ENCODE peak calls at places on chromosome 3, in eight cellular contexts. X, E, P, B, U, O, R and G are unnamed samples.

GRCh38 chr3:126629999-126630398 is 24.9 kb downstream of the TXNRD3 start:
- DNase-seq in X (no peak), E (no peak), P (no peak), B (no peak), U (no peak), O (no peak), R (no peak), G (no peak)

GRCh38 chr3:32500880-32501784 is 1.5 kb downstream of the CMTM6 start:
- DNase-seq in X (no peak), E (no peak), P (peak; percentile 57), B (no peak), U (peak; percentile 85), O (no peak), R (no peak), G (no peak)

GRCh38 chr3:184169896-184170875 is 4.5 kb upstream of the AP2M1 start:
- DNase-seq in X (no peak), E (no peak), P (no peak), B (no peak), U (peak; percentile 79), O (no peak), R (no peak), G (no peak)

GRCh38 chr3:141386080-141386594 is 17.8 kb downstream of the ZBTB38 start:
- DNase-seq in X (no peak), E (no peak), P (no peak), B (no peak), U (no peak), O (no peak), R (no peak), G (no peak)

GRCh38 chr3:10926831-10927521 is 65.6 kb upstream of the SLC6A1 start:
- DNase-seq in X (no peak), E (no peak), P (no peak), B (peak; percentile 23), U (no peak), O (no peak), R (no peak), G (no peak)

GRCh38 chr3:11770477-11771381 is 76.0 kb downstream of the TAMM41 start:
- DNase-seq in X (peak; percentile 38), E (peak; percentile 69), P (peak; percentile 70), B (peak; percentile 85), U (peak; percentile 81), O (peak; percentile 51), R (peak; percentile 83), G (peak; percentile 16)

GRCh38 chr3:116135462-116135861 is 309.8 kb downstream of the LSAMP start:
- DNase-seq in X (no peak), E (no peak), P (no peak), B (peak; percentile 1), U (no peak), O (no peak), R (no peak), G (no peak)

GRCh38 chr3:142724682-142725351 is 983 bp downstream of the TRPC1 start:
- DNase-seq in X (no peak), E (peak; percentile 64), P (peak; percentile 30), B (peak; percentile 50), U (peak; percentile 78), O (peak; percentile 37), R (peak; percentile 68), G (peak; percentile 16)

GRCh38 chr3:182965861-182966366 is 14.4 kb downstream of the DCUN1D1 start:
- DNase-seq in X (no peak), E (no peak), P (no peak), B (no peak), U (no peak), O (no peak), R (no peak), G (no peak)

GRCh38 chr3:80734955-80735354 is 967.2 kb upstream of the ROBO1 start:
- DNase-seq in X (no peak), E (no peak), P (no peak), B (no peak), U (no peak), O (no peak), R (no peak), G (no peak)

GRCh38 chr3:139627759-139628158 is 50.0 kb downstream of the NMNAT3 start:
- DNase-seq in X (no peak), E (no peak), P (no peak), B (no peak), U (no peak), O (no peak), R (no peak), G (no peak)

GRCh38 chr3:63067999-63068645 is 192.9 kb upstream of the CADPS start:
- DNase-seq in X (no peak), E (no peak), P (no peak), B (peak; percentile 17), U (no peak), O (no peak), R (peak; percentile 27), G (no peak)

GRCh38 chr3:156495816-156496215 is 59.1 kb downstream of the SSR3 start:
- DNase-seq in X (no peak), E (no peak), P (no peak), B (peak; percentile 60), U (no peak), O (no peak), R (no peak), G (no peak)

GRCh38 chr3:12139111-12139511 is 19.6 kb downstream of the TIMP4 start:
- DNase-seq in X (no peak), E (no peak), P (no peak), B (peak; percentile 42), U (no peak), O (peak; percentile 43), R (peak; percentile 33), G (peak; percentile 23)

GRCh38 chr3:29758108-29759020 is 477.5 kb downstream of the RBMS3 start:
- DNase-seq in X (no peak), E (no peak), P (no peak), B (peak; percentile 88), U (no peak), O (no peak), R (no peak), G (no peak)

GRCh38 chr3:187950671-187951070 is 203.3 kb upstream of the LPP start:
- DNase-seq in X (no peak), E (no peak), P (no peak), B (no peak), U (no peak), O (no peak), R (no peak), G (no peak)

GRCh38 chr3:187678869-187679268 is 8.7 kb upstream of the SST start:
- DNase-seq in X (no peak), E (no peak), P (peak; percentile 35), B (peak; percentile 42), U (no peak), O (peak; percentile 8), R (peak; percentile 41), G (peak; percentile 64)

DNA sequence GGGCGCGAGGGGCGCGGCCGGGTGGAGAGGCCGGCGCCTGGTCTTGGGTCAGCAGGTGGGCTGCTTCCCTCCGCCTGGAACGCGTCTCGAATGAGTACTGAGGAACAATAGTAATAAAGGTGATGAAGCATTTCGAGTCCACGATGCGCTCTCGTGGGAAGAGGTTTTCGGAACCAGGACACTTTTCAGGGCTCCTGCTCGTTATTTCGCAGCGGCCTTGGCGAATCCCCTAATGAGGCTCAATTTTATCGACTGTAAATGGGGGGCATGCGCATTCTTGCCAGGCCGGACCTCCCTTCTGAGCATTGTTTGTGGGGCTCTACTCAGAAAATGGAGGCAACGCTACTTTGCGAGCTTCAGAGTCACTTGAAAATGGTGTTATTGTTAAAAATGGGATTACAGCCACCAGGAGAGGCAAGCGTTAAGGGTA is 1.2 kb downstream of the NR2C2 start:
- DNase-seq in X (no peak), E (no peak), P (no peak), B (no peak), U (no peak), O (peak; percentile 11), R (no peak), G (no peak)
- TF ChIP-seq POLR2A in X (no peak), E (no peak), P (no peak), B (no peak), U (no peak), O (peak; percentile 64), R (no peak), G (peak; percentile 35)

GRCh38 chr3:123884258-123884831 is at the start of gene MYLK:
- DNase-seq in X (no peak), E (peak; percentile 84), P (peak; percentile 88), B (peak; percentile 71), U (peak; percentile 82), O (peak; percentile 83), R (peak; percentile 65), G (peak; percentile 16)
- H3K27ac ChIP-seq in X (peak within 1 kb of the TSS; percentile 21), E (no peak within 1 kb of the TSS), P (no peak within 1 kb of the TSS), B (no peak within 1 kb of the TSS), U (no peak within 1 kb of the TSS), O (peak within 1 kb of the TSS; percentile 91), R (no peak within 1 kb of the TSS), G (no peak within 1 kb of the TSS)

GRCh38 chr3:2511356-2511755 is 412.7 kb downstream of the CNTN4 start:
- DNase-seq in X (no peak), E (no peak), P (no peak), B (no peak), U (no peak), O (no peak), R (no peak), G (no peak)
- H3K4me3 ChIP-seq in X (no peak overlapping the region), E (no peak overlapping the region), P (no peak overlapping the region), B (no peak overlapping the region), U (no peak overlapping the region), O (no peak overlapping the region), R (no peak overlapping the region), G (no peak overlapping the region)

GRCh38 chr3:150370982-150371381 is 37.1 kb upstream of the TSC22D2 start:
- DNase-seq in X (no peak), E (no peak), P (no peak), B (peak; percentile 33), U (no peak), O (no peak), R (no peak), G (no peak)

GRCh38 chr3:150371741-150372254 is 36.3 kb upstream of the TSC22D2 start:
- DNase-seq in X (no peak), E (no peak), P (no peak), B (peak; percentile 100), U (no peak), O (peak; percentile 64), R (peak; percentile 85), G (peak; percentile 84)

GRCh38 chr3:150370129-150370602 is 37.9 kb upstream of the TSC22D2 start:
- DNase-seq in X (no peak), E (no peak), P (no peak), B (peak; percentile 91), U (no peak), O (peak; percentile 71), R (peak; percentile 24), G (peak; percentile 43)

GRCh38 chr3:150373234-150373633 is 34.9 kb upstream of the TSC22D2 start:
- DNase-seq in X (no peak), E (no peak), P (no peak), B (no peak), U (no peak), O (no peak), R (no peak), G (no peak)

DNA sequence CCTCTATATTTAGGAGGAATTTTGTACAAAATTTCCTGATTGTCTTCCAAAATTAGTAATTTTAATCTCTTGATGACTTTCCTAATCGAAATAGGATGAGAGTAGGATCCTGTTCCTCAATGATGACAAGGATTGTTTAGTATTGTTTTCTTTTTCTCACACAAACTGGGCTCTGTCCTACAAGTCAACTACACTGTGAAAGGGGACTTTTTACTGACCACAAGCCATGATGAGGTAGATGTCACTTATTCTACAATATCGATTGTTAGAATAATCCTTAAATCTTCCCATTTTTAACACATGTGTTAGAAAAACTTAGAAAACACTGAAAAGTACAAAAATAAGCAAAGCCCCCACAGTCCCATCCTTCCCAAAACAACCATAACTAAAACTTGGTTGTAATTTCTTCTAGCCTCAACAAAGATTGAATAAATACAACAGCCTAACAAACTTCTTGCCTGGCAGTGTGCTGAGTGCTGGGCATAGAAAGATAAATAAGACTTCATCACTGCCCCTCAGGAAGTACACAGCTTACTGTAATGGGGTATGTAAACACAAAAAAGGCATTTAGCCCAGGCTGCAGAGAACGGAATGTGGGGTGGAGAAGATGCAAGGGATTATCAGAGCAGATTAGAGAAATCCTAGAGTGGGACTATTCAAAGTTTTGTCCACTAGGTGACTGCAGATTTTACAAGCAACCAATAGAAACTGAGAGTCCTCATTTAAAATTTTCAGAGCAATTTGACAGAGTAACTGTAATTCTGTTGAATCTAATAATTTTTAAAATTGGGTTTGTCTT is 35.6 kb upstream of the TSC22D2 start:
- DNase-seq in X (no peak), E (no peak), P (no peak), B (peak; percentile 47), U (no peak), O (peak; percentile 42), R (peak; percentile 79), G (no peak)
- TF ChIP-seq POLR2A in X (no peak), E (no peak), P (no peak), B (peak; percentile 20), U (no peak), O (no peak), R (no peak), G (no peak)